ENCODE peak calls at places on chromosomes 7 and 10, in seven cellular contexts. One of them, this sample, is unnamed.
A peak's percentile ranks its signal among the peaks of the same experiment; 100 is the strongest.

GRCh38 chr7:5428470-5429252 is 5.0 kb upstream of the TNRC18 start:
- DNase-seq in GM12878: no peak
- DNase-seq in breast epithelium: peak; percentile 66
- DNase-seq in esophagus squamous epithelium: no peak
- DNase-seq in prostate gland: no peak
- DNase-seq in spleen: peak; percentile 77
- DNase-seq in heart left ventricle: peak; percentile 67
- DNase-seq in this sample: peak; percentile 86

GRCh38 chr10:51630618-51631005 is 68.8 kb downstream of the CSTF2T start:
- DNase-seq in prostate gland: no peak
- DNase-seq in spleen: no peak
- DNase-seq in heart left ventricle: no peak
- DNase-seq in esophagus squamous epithelium: no peak
- DNase-seq in breast epithelium: no peak
- DNase-seq in GM12878: no peak
- DNase-seq in this sample: no peak

GRCh38 chr10:110632591-110633215 is 11.4 kb upstream of the RBM20 start:
- DNase-seq in prostate gland: peak; percentile 11
- DNase-seq in breast epithelium: peak; percentile 40
- DNase-seq in GM12878: no peak
- DNase-seq in spleen: no peak
- DNase-seq in heart left ventricle: no peak
- DNase-seq in esophagus squamous epithelium: no peak
- DNase-seq in this sample: no peak

GRCh38 chr10:131113892-131114291 is 197.6 kb downstream of the TCERG1L start:
- DNase-seq in breast epithelium: no peak
- DNase-seq in esophagus squamous epithelium: no peak
- DNase-seq in GM12878: no peak
- DNase-seq in prostate gland: no peak
- DNase-seq in spleen: no peak
- DNase-seq in heart left ventricle: no peak
- DNase-seq in this sample: no peak

GRCh38 chr10:132826524-132827422 is 40.8 kb upstream of the NKX6-2 start:
- DNase-seq in esophagus squamous epithelium: no peak
- DNase-seq in heart left ventricle: no peak
- DNase-seq in breast epithelium: no peak
- DNase-seq in spleen: peak; percentile 47
- DNase-seq in prostate gland: no peak
- DNase-seq in GM12878: no peak
- DNase-seq in this sample: no peak

GRCh38 chr7:47588704-47589225 is 6.9 kb upstream of the TNS3 start:
- DNase-seq in prostate gland: no peak
- DNase-seq in GM12878: no peak
- DNase-seq in breast epithelium: no peak
- DNase-seq in spleen: no peak
- DNase-seq in heart left ventricle: no peak
- DNase-seq in esophagus squamous epithelium: no peak
- DNase-seq in this sample: no peak

GRCh38 chr7:27244488-27245123 is 2.0 kb downstream of the EVX1 start:
- DNase-seq in breast epithelium: no peak
- DNase-seq in GM12878: no peak
- DNase-seq in heart left ventricle: no peak
- DNase-seq in spleen: no peak
- DNase-seq in esophagus squamous epithelium: no peak
- DNase-seq in prostate gland: no peak
- DNase-seq in this sample: no peak

GRCh38 chr7:145212050-145212449 is 376.2 kb upstream of the TPK1 start:
- DNase-seq in spleen: no peak
- DNase-seq in GM12878: no peak
- DNase-seq in breast epithelium: no peak
- DNase-seq in heart left ventricle: no peak
- DNase-seq in esophagus squamous epithelium: no peak
- DNase-seq in prostate gland: no peak
- DNase-seq in this sample: no peak

GRCh38 chr7:107372298-107372697 is 97.6 kb upstream of the GPR22 start:
- DNase-seq in esophagus squamous epithelium: no peak
- DNase-seq in GM12878: no peak
- DNase-seq in spleen: no peak
- DNase-seq in prostate gland: no peak
- DNase-seq in heart left ventricle: no peak
- DNase-seq in breast epithelium: no peak
- DNase-seq in this sample: no peak

DNA sequence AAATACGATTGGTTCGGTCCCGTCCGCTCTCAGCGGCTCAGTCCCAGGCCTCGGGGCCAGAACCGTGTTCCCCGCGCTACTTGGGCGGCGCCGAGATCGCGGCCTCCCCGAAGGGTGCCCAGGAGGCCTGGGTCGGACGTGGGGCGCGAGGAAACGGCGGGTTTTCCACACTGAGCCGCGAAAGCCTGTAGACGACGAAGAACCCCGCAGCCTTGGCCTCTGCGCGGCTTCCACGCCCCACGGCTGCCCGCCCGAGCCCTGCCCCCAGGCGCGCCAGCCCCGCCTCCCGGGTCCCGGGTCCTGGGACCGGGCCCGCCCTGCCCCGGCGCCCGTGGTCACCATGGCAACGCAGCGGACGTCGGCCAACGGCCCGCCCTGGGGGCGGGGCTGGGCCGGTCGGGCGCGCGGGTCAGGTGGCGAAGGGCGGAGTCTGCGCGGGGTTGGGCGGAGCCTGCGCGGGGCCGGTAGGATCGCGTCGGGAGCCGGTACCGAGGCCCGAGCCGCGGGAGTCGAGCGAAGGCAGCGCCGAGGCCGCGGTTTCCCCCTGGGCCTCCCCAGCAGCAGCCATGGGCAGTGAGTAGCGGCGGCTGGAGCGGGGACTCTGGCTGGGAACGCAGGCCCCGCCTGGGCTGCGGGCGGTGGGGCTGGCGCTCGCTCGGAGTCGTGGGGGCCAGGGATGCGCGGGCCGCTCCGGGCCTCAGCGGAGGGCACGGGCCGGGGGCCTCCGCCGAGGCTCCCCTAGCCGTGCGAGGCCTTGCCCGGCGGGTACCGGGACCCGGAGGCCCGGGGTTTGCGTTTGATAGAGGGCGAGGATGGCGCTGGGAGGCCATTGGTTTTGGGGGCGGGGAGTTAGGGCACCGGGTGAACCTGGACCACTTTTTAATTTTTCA is at the start of gene SEC61A2:
- DNase-seq in breast epithelium: peak; percentile 85
- DNase-seq in prostate gland: peak; percentile 96
- DNase-seq in heart left ventricle: peak; percentile 97
- DNase-seq in GM12878: peak; percentile 53
- DNase-seq in spleen: peak; percentile 100
- DNase-seq in esophagus squamous epithelium: peak; percentile 61
- DNase-seq in this sample: peak; percentile 91
- TF ChIP-seq POLR2A in breast epithelium: no peak
- TF ChIP-seq POLR2A in prostate gland: peak; percentile 78
- TF ChIP-seq POLR2A in heart left ventricle: peak; percentile 66
- TF ChIP-seq POLR2A in GM12878: peak; percentile 91
- TF ChIP-seq POLR2A in spleen: no peak
- TF ChIP-seq POLR2A in esophagus squamous epithelium: no peak
- TF ChIP-seq POLR2A in this sample: peak; percentile 75

GRCh38 chr10:125142946-125143345 is 17.4 kb downstream of the CTBP2 start:
- DNase-seq in heart left ventricle: no peak
- DNase-seq in esophagus squamous epithelium: no peak
- DNase-seq in spleen: no peak
- DNase-seq in breast epithelium: no peak
- DNase-seq in prostate gland: no peak
- DNase-seq in GM12878: no peak
- DNase-seq in this sample: no peak
- TF ChIP-seq CTCF in heart left ventricle: no peak
- TF ChIP-seq CTCF in esophagus squamous epithelium: no peak
- TF ChIP-seq CTCF in spleen: no peak
- TF ChIP-seq CTCF in breast epithelium: no peak
- TF ChIP-seq CTCF in prostate gland: no peak
- TF ChIP-seq CTCF in GM12878: no peak
- TF ChIP-seq CTCF in this sample: no peak

DNA sequence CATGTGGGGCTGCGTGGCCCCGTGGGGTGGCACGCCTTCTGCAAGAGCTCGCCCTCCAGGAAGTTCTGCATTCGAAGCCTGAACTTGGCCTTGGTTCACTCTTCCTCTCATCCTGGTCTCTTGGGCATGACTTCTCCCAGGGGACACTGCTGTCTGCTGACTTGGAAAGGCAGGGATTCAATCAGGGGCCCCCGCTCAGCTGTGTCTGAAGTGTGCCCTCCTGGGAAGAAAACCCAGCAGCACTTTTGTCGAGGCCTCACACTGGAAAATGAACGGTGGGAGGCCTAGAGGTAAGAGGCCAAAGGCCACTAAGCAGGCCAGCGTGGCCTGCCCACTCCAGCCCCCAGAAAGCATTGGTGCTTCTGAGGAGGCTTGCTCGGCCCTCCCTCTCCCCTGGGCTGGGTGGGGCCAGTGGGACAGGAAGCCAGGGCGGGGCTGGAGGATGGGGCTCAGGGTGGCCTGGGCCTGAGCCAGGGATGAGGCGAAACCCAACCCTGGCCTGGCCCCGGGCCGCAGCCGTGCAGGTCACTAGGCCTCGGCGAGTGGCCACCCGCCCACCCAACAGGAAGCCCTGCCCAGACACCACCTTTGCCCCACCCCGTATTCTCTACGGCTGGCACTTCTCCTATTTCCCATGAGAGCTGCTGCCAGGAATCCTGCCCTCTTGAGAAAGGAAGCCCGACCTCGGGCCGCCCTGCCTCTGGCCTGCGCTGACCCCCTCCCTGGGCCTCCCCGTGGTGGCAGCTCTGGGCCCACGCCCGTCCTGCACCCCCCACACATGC is 81.1 kb downstream of the ZMIZ1 start:
- DNase-seq in esophagus squamous epithelium: peak; percentile 39
- DNase-seq in prostate gland: no peak
- DNase-seq in GM12878: no peak
- DNase-seq in spleen: peak; percentile 94
- DNase-seq in heart left ventricle: peak; percentile 87
- DNase-seq in breast epithelium: peak; percentile 77
- DNase-seq in this sample: peak; percentile 88
- TF ChIP-seq POLR2A in esophagus squamous epithelium: no peak
- TF ChIP-seq POLR2A in prostate gland: no peak
- TF ChIP-seq POLR2A in GM12878: no peak
- TF ChIP-seq POLR2A in spleen: no peak
- TF ChIP-seq POLR2A in heart left ventricle: peak; percentile 18
- TF ChIP-seq POLR2A in breast epithelium: no peak
- TF ChIP-seq POLR2A in this sample: no peak

GRCh38 chr7:142438235-142438922 is 180.5 kb upstream of the PRSS58 start:
- DNase-seq in spleen: no peak
- DNase-seq in heart left ventricle: no peak
- DNase-seq in breast epithelium: no peak
- DNase-seq in prostate gland: no peak
- DNase-seq in GM12878: no peak
- DNase-seq in esophagus squamous epithelium: no peak
- DNase-seq in this sample: no peak
- TF ChIP-seq CTCF in spleen: peak; percentile 66
- TF ChIP-seq CTCF in heart left ventricle: peak; percentile 20
- TF ChIP-seq CTCF in breast epithelium: peak; percentile 36
- TF ChIP-seq CTCF in prostate gland: no peak
- TF ChIP-seq CTCF in GM12878: peak; percentile 37
- TF ChIP-seq CTCF in esophagus squamous epithelium: peak; percentile 28
- TF ChIP-seq CTCF in this sample: no peak

GRCh38 chr10:3786295-3786981 is 1.4 kb upstream of the KLF6 start:
- DNase-seq in prostate gland: no peak
- DNase-seq in GM12878: no peak
- DNase-seq in spleen: peak; percentile 80
- DNase-seq in heart left ventricle: peak; percentile 58
- DNase-seq in breast epithelium: peak; percentile 60
- DNase-seq in esophagus squamous epithelium: no peak
- DNase-seq in this sample: no peak
- TF ChIP-seq POLR2A in prostate gland: no peak
- TF ChIP-seq POLR2A in GM12878: peak; percentile 58
- TF ChIP-seq POLR2A in spleen: no peak
- TF ChIP-seq POLR2A in heart left ventricle: no peak
- TF ChIP-seq POLR2A in breast epithelium: no peak
- TF ChIP-seq POLR2A in esophagus squamous epithelium: no peak
- TF ChIP-seq POLR2A in this sample: no peak

DNA sequence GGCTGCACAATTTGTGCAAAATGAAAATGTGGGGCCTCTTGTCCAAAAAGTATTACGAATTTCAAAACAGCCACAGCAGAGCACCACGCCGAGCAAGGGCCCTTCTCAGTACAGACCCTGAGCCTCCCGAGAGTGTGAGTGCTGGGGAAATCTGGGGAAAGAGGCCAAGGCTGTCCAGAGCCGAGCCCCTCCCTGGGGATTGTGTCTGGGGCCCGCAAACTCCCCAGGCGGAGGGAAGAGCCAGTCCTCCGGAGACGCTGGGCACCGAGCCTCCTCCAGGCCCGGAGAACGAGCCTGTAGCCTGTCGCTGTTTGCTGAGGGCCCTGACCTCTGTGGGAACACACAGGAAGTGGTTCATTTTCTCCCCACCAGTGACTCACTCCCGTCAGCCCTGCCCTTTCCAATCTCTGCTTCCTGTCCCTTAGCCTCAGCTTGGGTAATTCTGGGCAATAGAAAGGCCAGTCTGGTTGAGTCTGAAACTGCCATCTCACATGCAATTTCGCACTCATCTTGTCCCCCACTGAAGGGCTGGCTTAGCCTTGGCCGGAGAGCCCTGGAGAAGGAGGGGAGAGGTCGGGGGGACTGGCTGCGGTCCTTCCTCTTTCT is 19.5 kb upstream of the GNA12 start:
- DNase-seq in spleen: peak; percentile 87
- DNase-seq in heart left ventricle: peak; percentile 74
- DNase-seq in prostate gland: no peak
- DNase-seq in esophagus squamous epithelium: peak; percentile 37
- DNase-seq in breast epithelium: peak; percentile 50
- DNase-seq in GM12878: peak; percentile 84
- DNase-seq in this sample: peak; percentile 85
- TF ChIP-seq CTCF in spleen: no peak
- TF ChIP-seq CTCF in heart left ventricle: no peak
- TF ChIP-seq CTCF in prostate gland: no peak
- TF ChIP-seq CTCF in esophagus squamous epithelium: no peak
- TF ChIP-seq CTCF in breast epithelium: no peak
- TF ChIP-seq CTCF in GM12878: no peak
- TF ChIP-seq CTCF in this sample: no peak